ENCODE peak calls at places on chromosomes 6 and 20, in four cellular contexts. W is mammary epithelial cell, B is left ventricle myocardium inferior, L is OCI-LY7. K is an unnamed sample.
A peak's percentile ranks its signal among the peaks of the same experiment; 100 is the strongest.

GRCh38 chr20:12748359-12748994 is 260.3 kb upstream of the SPTLC3 start:
- DNase-seq in W (no peak), B (no peak), L (no peak), K (no peak)

GRCh38 chr6:55069132-55069781 is 105.1 kb upstream of the HCRTR2 start:
- DNase-seq in W (peak; percentile 39), B (no peak), L (peak; percentile 14), K (no peak)

GRCh38 chr6:5730586-5731263 is 276.0 kb downstream of the NRN1 start:
- DNase-seq in W (peak; percentile 52), B (no peak), L (no peak), K (no peak)

GRCh38 chr20:54368578-54368977 is 106.8 kb upstream of the DOK5 start:
- DNase-seq in W (no peak), B (no peak), L (no peak), K (no peak)

GRCh38 chr6:126337323-126337722 is 2.6 kb upstream of the CENPW start:
- DNase-seq in W (peak; percentile 68), B (no peak), L (no peak), K (peak; percentile 50)

GRCh38 chr6:139037490-139037889 is 8.9 kb downstream of the ABRACL start:
- DNase-seq in W (no peak), B (no peak), L (no peak), K (no peak)

GRCh38 chr6:36700812-36701211 is 3.2 kb downstream of the RAB44 start:
- DNase-seq in W (no peak), B (no peak), L (no peak), K (no peak)

GRCh38 chr6:304833-305370 is 12.6 kb downstream of the DUSP22 start:
- DNase-seq in W (no peak), B (no peak), L (no peak), K (no peak)

GRCh38 chr6:130432838-130433237 is 67.0 kb downstream of the TMEM200A start:
- DNase-seq in W (no peak), B (no peak), L (no peak), K (no peak)

GRCh38 chr6:71248306-71248705 is 40.3 kb upstream of the OGFRL1 start:
- DNase-seq in W (peak; percentile 57), B (no peak), L (peak; percentile 83), K (peak; percentile 66)

GRCh38 chr6:44078795-44079671 is 48.2 kb downstream of the MRPL14 start:
- DNase-seq in W (peak; percentile 69), B (peak; percentile 46), L (peak; percentile 80), K (peak; percentile 51)

GRCh38 chr20:8039048-8039447 is 19.5 kb upstream of the TMX4 start:
- DNase-seq in W (no peak), B (no peak), L (no peak), K (no peak)

GRCh38 chr6:127186889-127187288 is 68.4 kb downstream of the RSPO3 start:
- DNase-seq in W (peak; percentile 24), B (peak; percentile 78), L (peak; percentile 21), K (no peak)

GRCh38 chr6:119896806-119897205 is 547.2 kb upstream of the MAN1A1 start:
- DNase-seq in W (no peak), B (no peak), L (no peak), K (no peak)

GRCh38 chr20:24691901-24692351 is 222.5 kb downstream of the SYNDIG1 start:
- DNase-seq in W (no peak), B (no peak), L (no peak), K (no peak)

GRCh38 chr6:2542858-2543218 is 207.9 kb downstream of the MYLK4 start:
- DNase-seq in W (peak; percentile 94), B (no peak), L (no peak), K (peak; percentile 88)

GRCh38 chr6:75334266-75335040 is 49.9 kb upstream of the TMEM30A start:
- DNase-seq in W (peak; percentile 4), B (no peak), L (no peak), K (no peak)

GRCh38 chr20:62570897-62571666 is 71.2 kb upstream of the SLCO4A1 start:
- DNase-seq in W (no peak), B (peak; percentile 53), L (no peak), K (no peak)

GRCh38 chr6:14857501-14857900 is 388.4 kb upstream of the JARID2 start:
- DNase-seq in W (no peak), B (no peak), L (no peak), K (no peak)

GRCh38 chr6:33945931-33946330 is 142.1 kb upstream of the MLN start:
- DNase-seq in W (no peak), B (no peak), L (no peak), K (no peak)

GRCh38 chr6:133889557-133890301 is 816 bp downstream of the TCF21 start:
- DNase-seq in W (no peak), B (peak; percentile 36), L (no peak), K (no peak)

GRCh38 chr6:113120577-113121285 is 736.4 kb upstream of the MARCKS start:
- DNase-seq in W (peak; percentile 97), B (no peak), L (no peak), K (peak; percentile 93)

DNA sequence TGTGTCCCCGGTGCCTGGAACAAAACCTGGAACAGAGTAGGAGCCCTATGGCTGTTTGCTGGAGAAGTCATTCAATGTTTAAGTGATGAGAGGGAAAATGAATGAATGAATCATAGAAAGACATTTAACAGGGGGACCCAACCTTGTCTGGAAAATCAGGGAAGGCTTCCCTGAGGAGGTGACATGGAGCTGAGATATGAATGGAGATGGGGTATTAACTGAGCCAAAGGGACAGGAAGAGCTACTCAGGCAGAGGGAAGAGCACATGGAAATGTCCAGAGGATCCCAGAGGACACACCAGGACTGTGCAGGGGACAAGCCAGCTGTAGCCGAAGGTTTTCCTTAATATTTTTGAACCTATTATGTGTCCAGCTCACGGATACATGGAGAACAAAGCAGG is 77.2 kb upstream of the PTPN1 start:
- DNase-seq in W (no peak), B (no peak), L (no peak), K (no peak)
- TF ChIP-seq CTCF in W (no peak), B (no peak), L (no peak), K (no peak)

GRCh38 chr6:169591616-169592015 is 110.2 kb downstream of the WDR27 start:
- DNase-seq in W (no peak), B (no peak), L (no peak), K (no peak)

GRCh38 chr6:169590376-169590939 is 111.4 kb downstream of the WDR27 start:
- DNase-seq in W (no peak), B (no peak), L (no peak), K (no peak)

GRCh38 chr6:169589699-169590257 is 112.1 kb downstream of the WDR27 start:
- DNase-seq in W (peak; percentile 80), B (no peak), L (no peak), K (peak; percentile 38)

GRCh38 chr6:169589293-169589692 is 112.5 kb downstream of the WDR27 start:
- DNase-seq in W (peak; percentile 69), B (no peak), L (peak; percentile 23), K (peak; percentile 26)

GRCh38 chr6:169592558-169592957 is 109.3 kb downstream of the WDR27 start:
- DNase-seq in W (peak; percentile 21), B (no peak), L (no peak), K (peak; percentile 53)
- H3K4me1 ChIP-seq in W (peaks cover 9% of the 10 kb centered on the region), B (no peaks in the 10 kb centered on the region), L (peaks cover 14% of the 10 kb centered on the region), K (no peaks in the 10 kb centered on the region)

DNA sequence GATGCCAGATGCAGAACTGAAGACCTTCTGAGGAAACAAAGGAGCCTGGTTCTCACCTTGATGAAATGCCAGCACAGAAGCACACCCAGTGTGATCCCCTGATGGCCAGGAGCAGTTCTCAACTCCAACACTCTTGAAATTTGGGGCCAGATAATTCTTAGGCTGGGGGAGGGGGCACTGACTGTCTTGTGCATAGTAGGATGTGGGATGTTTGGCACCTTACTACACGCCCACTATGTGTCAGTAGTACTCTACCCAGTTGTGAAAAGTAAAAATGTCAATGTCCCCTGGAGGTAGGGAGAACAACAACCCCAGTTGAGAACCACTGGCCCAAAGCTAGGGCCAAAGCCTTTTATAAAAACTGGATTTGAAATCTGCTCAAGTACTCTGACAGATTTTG is 398.3 kb upstream of the ARID1B start:
- DNase-seq in W (no peak), B (no peak), L (peak; percentile 30), K (no peak)
- TF ChIP-seq CTCF in W (no peak), B (no peak), L (peak; percentile 25), K (peak; percentile 22)

DNA sequence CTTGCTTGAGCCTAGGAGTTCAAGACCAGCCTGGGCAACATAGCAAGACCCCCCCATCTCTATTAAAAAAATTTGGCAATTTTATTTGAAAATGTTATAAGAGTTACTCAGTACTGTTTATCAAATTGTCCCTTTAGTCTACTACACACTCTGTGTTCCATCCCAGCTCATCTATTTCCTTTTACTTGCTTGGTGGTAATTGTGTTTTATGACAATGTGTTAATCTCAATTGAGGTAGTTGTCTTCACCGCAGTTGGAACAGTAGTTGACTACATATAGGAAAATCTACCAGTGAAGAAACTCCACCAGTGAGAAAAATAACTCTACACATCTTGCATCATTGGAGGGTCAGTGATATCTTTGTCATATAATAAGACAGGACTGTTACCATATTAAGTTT is 8.0 kb downstream of the NCOA3 start:
- DNase-seq in W (no peak), B (no peak), L (no peak), K (no peak)
- H3K4me1 ChIP-seq in W (peaks cover 3% of the 10 kb centered on the region), B (peaks cover 76% of the 10 kb centered on the region), L (peaks cover 72% of the 10 kb centered on the region), K (no peaks in the 10 kb centered on the region)

DNA sequence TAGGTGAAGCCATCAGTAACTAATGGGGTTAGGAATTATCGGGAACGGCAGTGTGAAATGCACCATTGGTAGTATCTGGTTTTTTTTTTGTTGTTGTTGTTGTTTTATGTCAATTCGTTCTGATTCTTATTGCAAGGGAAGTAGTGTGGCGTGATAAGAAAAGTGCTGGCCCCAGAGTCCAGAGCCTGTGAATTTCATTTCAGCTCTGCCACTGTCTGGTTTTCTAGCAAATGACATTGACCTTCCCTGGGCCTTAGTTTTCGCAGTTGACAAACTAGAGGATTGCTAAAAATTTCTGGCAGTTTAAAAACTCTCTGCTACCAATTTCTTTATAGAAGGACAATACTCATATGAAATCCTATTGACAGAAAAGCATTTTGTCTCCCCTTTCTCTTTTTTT is 161.6 kb downstream of the AIG1 start:
- DNase-seq in W (no peak), B (no peak), L (no peak), K (no peak)
- TF ChIP-seq CTCF in W (no peak), B (no peak), L (no peak), K (no peak)

DNA sequence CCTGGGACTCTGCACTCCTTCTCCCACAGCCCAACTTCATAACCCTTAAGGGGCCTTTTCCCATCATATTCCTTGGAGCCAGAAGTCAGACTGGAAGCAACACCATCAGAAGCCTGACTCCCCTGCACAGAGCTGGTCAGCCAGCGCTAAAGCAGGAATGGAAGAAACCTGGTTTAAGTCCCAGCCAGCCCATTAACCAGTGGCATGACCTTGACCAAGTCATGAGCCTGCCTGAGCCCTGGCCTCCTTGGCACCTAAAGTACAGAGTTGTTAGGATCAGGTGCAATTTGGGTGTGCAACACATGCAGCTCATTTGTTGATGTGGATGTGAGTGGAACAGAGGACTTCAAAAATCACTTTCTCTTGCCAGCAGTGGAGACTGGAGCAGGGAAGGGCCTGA is 20.8 kb downstream of the FOXP4 start:
- DNase-seq in W (no peak), B (no peak), L (no peak), K (no peak)
- H3K4me1 ChIP-seq in W (peaks cover 7% of the 10 kb centered on the region), B (peaks cover 48% of the 10 kb centered on the region), L (peaks cover 11% of the 10 kb centered on the region), K (no peaks in the 10 kb centered on the region)

GRCh38 chr20:1178623-1179022 is 6.2 kb downstream of the TMEM74B start:
- DNase-seq in W (no peak), B (no peak), L (no peak), K (no peak)

GRCh38 chr20:1180949-1181348 is 3.8 kb downstream of the TMEM74B start:
- DNase-seq in W (no peak), B (no peak), L (no peak), K (no peak)

GRCh38 chr20:1178103-1178502 is 6.7 kb downstream of the TMEM74B start:
- DNase-seq in W (no peak), B (no peak), L (no peak), K (no peak)

GRCh38 chr20:1174787-1175186 is 10.0 kb downstream of the TMEM74B start:
- DNase-seq in W (no peak), B (no peak), L (no peak), K (no peak)

GRCh38 chr20:1177680-1178079 is 7.1 kb downstream of the TMEM74B start:
- DNase-seq in W (no peak), B (no peak), L (no peak), K (peak; percentile 5)
- TF ChIP-seq CTCF in W (no peak), B (no peak), L (peak; percentile 15), K (peak; percentile 36)